ENCODE peak calls at places on chromosomes 12 and 14, in five cellular contexts. V is neural progenitor cell, I is heart left ventricle, Z is tibial artery, O is NB4. D is an unnamed sample.

GRCh38 chr14:101185081-101185835 is 281.7 kb upstream of the RTL1 start:
- DNase-seq in V (no peak), I (no peak), Z (no peak), O (no peak), D (no peak)

GRCh38 chr12:57993030-57993429 is 51.7 kb downstream of the ATP23 start:
- DNase-seq in V (no peak), I (no peak), Z (no peak), O (no peak), D (peak; percentile 3)

GRCh38 chr12:127238061-127238460 is 1028.9 kb upstream of the TMEM132C start:
- DNase-seq in V (no peak), I (no peak), Z (no peak), O (no peak), D (peak; percentile 35)

GRCh38 chr12:90152897-90153624 is 444.4 kb upstream of the ATP2B1 start:
- DNase-seq in V (peak; percentile 54), I (no peak), Z (no peak), O (peak; percentile 5), D (peak; percentile 1)

GRCh38 chr14:23829736-23830474 is 123.7 kb upstream of the DHRS4 start:
- DNase-seq in V (no peak), I (no peak), Z (no peak), O (peak; percentile 84), D (peak; percentile 91)

GRCh38 chr12:99609455-99610181 is 37.9 kb upstream of the GARIN6 start:
- DNase-seq in V (no peak), I (no peak), Z (no peak), O (no peak), D (no peak)

GRCh38 chr12:108802666-108803036 is 54.7 kb downstream of the SSH1 start:
- DNase-seq in V (no peak), I (no peak), Z (no peak), O (no peak), D (no peak)

GRCh38 chr12:47905313-47905730 is 528 bp upstream of the VDR start:
- DNase-seq in V (no peak), I (peak; percentile 74), Z (peak; percentile 78), O (no peak), D (no peak)

GRCh38 chr12:50620050-50620974 is 115.5 kb downstream of the DIP2B start:
- DNase-seq in V (peak; percentile 55), I (no peak), Z (no peak), O (no peak), D (peak; percentile 90)

GRCh38 chr12:1800646-1801284 is 19.6 kb upstream of the LRTM2 start:
- DNase-seq in V (peak; percentile 71), I (peak; percentile 74), Z (peak; percentile 78), O (peak; percentile 98), D (no peak)

GRCh38 chr14:95039993-95040348 is 117.4 kb downstream of the DICER1 start:
- DNase-seq in V (no peak), I (no peak), Z (no peak), O (no peak), D (no peak)

GRCh38 chr12:62505786-62506185 is 39.2 kb downstream of the MON2 start:
- DNase-seq in V (no peak), I (no peak), Z (no peak), O (no peak), D (no peak)
- H3K4me3 ChIP-seq in V (no peak overlapping the region), I (no peak overlapping the region), Z (no peak overlapping the region), O (no peak overlapping the region), D (no peak overlapping the region)

GRCh38 chr14:61889914-61890351 is 127.7 kb downstream of the SNAPC1 start:
- DNase-seq in V (no peak), I (no peak), Z (no peak), O (peak; percentile 24), D (no peak)
- TF ChIP-seq CTCF in V (peak; percentile 13), I (no peak), Z (no peak), O (no peak), D (no peak)

DNA sequence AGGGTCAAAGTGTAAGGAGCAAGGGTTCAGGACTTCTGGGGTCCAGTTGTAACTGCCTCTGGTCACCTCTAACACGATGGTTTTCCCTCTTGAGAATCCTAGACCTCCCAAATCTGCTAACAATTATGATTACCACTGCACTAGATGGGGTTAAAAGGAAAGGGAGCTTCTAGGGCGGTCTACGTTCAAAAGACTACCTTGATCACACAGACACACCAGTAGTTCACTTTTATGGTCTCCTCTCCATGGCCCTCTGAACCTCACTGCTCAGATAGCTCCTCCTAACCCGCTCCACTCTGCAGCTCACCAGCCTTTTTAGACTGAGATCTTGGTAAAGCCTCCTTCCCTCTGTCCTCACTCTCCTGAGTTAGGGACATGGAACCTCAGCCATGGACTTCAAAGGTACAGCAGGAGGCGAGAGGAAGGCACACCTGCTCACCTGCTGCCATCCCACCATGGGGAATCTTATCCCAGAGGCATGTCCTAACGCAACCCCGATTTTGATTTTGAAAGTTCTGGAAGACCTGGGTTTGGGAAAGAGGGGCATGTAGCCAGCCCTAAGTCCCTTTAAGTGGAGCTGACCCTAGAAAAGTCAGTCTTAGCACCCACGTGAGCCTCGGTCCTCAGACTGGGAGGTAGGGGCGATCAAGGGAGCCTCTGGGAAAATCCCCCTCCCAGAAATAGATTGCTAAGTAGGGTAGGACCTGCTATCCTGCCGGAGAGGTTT is 1.4 kb downstream of the ZNF219 start:
- DNase-seq in V (no peak), I (no peak), Z (no peak), O (no peak), D (no peak)
- H3K4me3 ChIP-seq in V (peak overlapping the region; percentile 83), I (peak overlapping the region; percentile 63), Z (peak overlapping the region; percentile 71), O (no peak overlapping the region), D (peak overlapping the region; percentile 46)

GRCh38 chr14:80468331-80469122 is 257.2 kb upstream of the DIO2 start:
- DNase-seq in V (no peak), I (no peak), Z (no peak), O (no peak), D (no peak)

GRCh38 chr14:80465541-80466220 is 254.4 kb upstream of the DIO2 start:
- DNase-seq in V (no peak), I (no peak), Z (no peak), O (no peak), D (no peak)

DNA sequence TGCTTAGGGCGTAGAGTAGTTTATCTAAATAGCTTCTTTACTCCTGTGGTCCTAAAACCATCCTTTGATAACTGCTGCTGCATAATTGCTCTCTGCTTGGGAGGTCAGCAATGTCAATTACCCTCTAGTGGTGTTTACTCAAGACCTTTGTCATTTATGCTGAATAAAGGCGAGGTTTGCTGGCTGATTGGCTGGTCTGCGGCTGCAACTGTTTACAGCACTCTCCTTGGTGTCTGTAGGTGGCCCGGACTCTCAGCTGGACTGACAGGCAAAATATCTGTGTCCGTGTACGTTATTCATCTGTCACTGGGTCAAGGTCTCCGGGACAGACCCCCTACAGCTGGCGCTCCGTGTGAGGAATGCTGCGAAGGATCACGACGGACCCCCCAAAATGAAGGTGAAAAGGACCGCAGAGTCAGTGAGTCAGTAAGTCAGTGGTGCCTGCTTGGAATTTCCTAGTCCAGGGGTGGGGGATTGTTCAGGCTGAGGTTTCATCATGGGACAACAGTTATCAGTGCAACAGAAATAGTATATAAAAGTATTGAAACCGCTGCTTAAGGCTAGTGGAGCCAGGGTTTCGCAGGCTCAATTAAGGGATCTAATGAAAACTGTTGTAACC is 253.3 kb upstream of the DIO2 start:
- DNase-seq in V (peak; percentile 24), I (no peak), Z (no peak), O (no peak), D (no peak)
- TF ChIP-seq CTCF in V (no peak), I (no peak), Z (no peak), O (no peak), D (no peak)

GRCh38 chr12:56486694-56487093 is 1.3 kb downstream of the GLS2 start:
- DNase-seq in V (no peak), I (no peak), Z (no peak), O (no peak), D (no peak)
- H3K4me3 ChIP-seq in V (no peak overlapping the region), I (no peak overlapping the region), Z (no peak overlapping the region), O (no peak overlapping the region), D (no peak overlapping the region)

GRCh38 chr12:119645535-119646059 is 22.3 kb upstream of the PRKAB1 start:
- DNase-seq in V (no peak), I (no peak), Z (no peak), O (no peak), D (no peak)

GRCh38 chr12:119644930-119645329 is 23.0 kb upstream of the PRKAB1 start:
- DNase-seq in V (no peak), I (no peak), Z (no peak), O (no peak), D (no peak)

GRCh38 chr12:119642986-119643385 is 24.9 kb upstream of the PRKAB1 start:
- DNase-seq in V (peak; percentile 41), I (no peak), Z (no peak), O (peak; percentile 20), D (no peak)
- TF ChIP-seq CTCF in V (peak; percentile 65), I (no peak), Z (no peak), O (peak; percentile 71), D (no peak)

D was measured in AG10803.